ENCODE peak calls at places on chromosome 7, in six cellular contexts. One of them, this sample, is unnamed.

GRCh38 chr7:65371468-65371867 is 2.2 kb upstream of the ZNF92 start:
- DNase-seq in MM.1S: no peak
- DNase-seq in activated CD8-positive, alpha-beta memory T cell treated with anti-CD3 and anti-CD28 coated beads, Interleukin-2, amount 50 U/mL, for 4 hours: no peak
- DNase-seq in M059J: no peak
- DNase-seq in EL: no peak
- DNase-seq in T-helper 2 cell: no peak
- DNase-seq in this sample: no peak

GRCh38 chr7:155224116-155224811 is 73.4 kb upstream of the INSIG1 start:
- DNase-seq in MM.1S: no peak
- DNase-seq in activated CD8-positive, alpha-beta memory T cell treated with anti-CD3 and anti-CD28 coated beads, Interleukin-2, amount 50 U/mL, for 4 hours: no peak
- DNase-seq in M059J: no peak
- DNase-seq in EL: no peak
- DNase-seq in T-helper 2 cell: no peak
- DNase-seq in this sample: no peak

GRCh38 chr7:132733860-132734259 is 157.6 kb upstream of the PLXNA4 start:
- DNase-seq in MM.1S: no peak
- DNase-seq in activated CD8-positive, alpha-beta memory T cell treated with anti-CD3 and anti-CD28 coated beads, Interleukin-2, amount 50 U/mL, for 4 hours: no peak
- DNase-seq in M059J: no peak
- DNase-seq in EL: no peak
- DNase-seq in T-helper 2 cell: no peak
- DNase-seq in this sample: no peak

GRCh38 chr7:139914861-139915300 is 85.8 kb downstream of the TBXAS1 start:
- DNase-seq in MM.1S: no peak
- DNase-seq in activated CD8-positive, alpha-beta memory T cell treated with anti-CD3 and anti-CD28 coated beads, Interleukin-2, amount 50 U/mL, for 4 hours: no peak
- DNase-seq in M059J: peak; percentile 23
- DNase-seq in EL: peak; percentile 21
- DNase-seq in T-helper 2 cell: no peak
- DNase-seq in this sample: no peak

GRCh38 chr7:36880108-36880507 is 155.8 kb upstream of the AOAH start:
- DNase-seq in MM.1S: no peak
- DNase-seq in activated CD8-positive, alpha-beta memory T cell treated with anti-CD3 and anti-CD28 coated beads, Interleukin-2, amount 50 U/mL, for 4 hours: no peak
- DNase-seq in M059J: no peak
- DNase-seq in EL: no peak
- DNase-seq in T-helper 2 cell: no peak
- DNase-seq in this sample: no peak

GRCh38 chr7:141590666-141591065 is 39.5 kb downstream of the AGK start:
- DNase-seq in MM.1S: peak; percentile 11
- DNase-seq in activated CD8-positive, alpha-beta memory T cell treated with anti-CD3 and anti-CD28 coated beads, Interleukin-2, amount 50 U/mL, for 4 hours: no peak
- DNase-seq in M059J: no peak
- DNase-seq in EL: no peak
- DNase-seq in T-helper 2 cell: no peak
- DNase-seq in this sample: peak; percentile 18

GRCh38 chr7:150378115-150378852 is 846 bp upstream of the ZNF775 start:
- DNase-seq in MM.1S: peak; percentile 91
- DNase-seq in activated CD8-positive, alpha-beta memory T cell treated with anti-CD3 and anti-CD28 coated beads, Interleukin-2, amount 50 U/mL, for 4 hours: peak; percentile 37
- DNase-seq in M059J: peak; percentile 94
- DNase-seq in EL: peak; percentile 78
- DNase-seq in T-helper 2 cell: peak; percentile 27
- DNase-seq in this sample: peak; percentile 77

GRCh38 chr7:73970801-73971229 is 57.2 kb upstream of the ELN start:
- DNase-seq in MM.1S: no peak
- DNase-seq in activated CD8-positive, alpha-beta memory T cell treated with anti-CD3 and anti-CD28 coated beads, Interleukin-2, amount 50 U/mL, for 4 hours: no peak
- DNase-seq in M059J: no peak
- DNase-seq in EL: no peak
- DNase-seq in T-helper 2 cell: no peak
- DNase-seq in this sample: no peak

GRCh38 chr7:69934475-69934903 is 336.2 kb downstream of the AUTS2 start:
- DNase-seq in MM.1S: no peak
- DNase-seq in activated CD8-positive, alpha-beta memory T cell treated with anti-CD3 and anti-CD28 coated beads, Interleukin-2, amount 50 U/mL, for 4 hours: no peak
- DNase-seq in M059J: no peak
- DNase-seq in EL: no peak
- DNase-seq in T-helper 2 cell: no peak
- DNase-seq in this sample: no peak

GRCh38 chr7:134320201-134320600 is 3.5 kb upstream of the SLC35B4 start:
- DNase-seq in MM.1S: no peak
- DNase-seq in activated CD8-positive, alpha-beta memory T cell treated with anti-CD3 and anti-CD28 coated beads, Interleukin-2, amount 50 U/mL, for 4 hours: no peak
- DNase-seq in M059J: peak; percentile 17
- DNase-seq in EL: peak; percentile 71
- DNase-seq in T-helper 2 cell: no peak
- DNase-seq in this sample: no peak

GRCh38 chr7:99730992-99731391 is 4.0 kb downstream of the CYP3A7 start:
- DNase-seq in MM.1S: no peak
- DNase-seq in activated CD8-positive, alpha-beta memory T cell treated with anti-CD3 and anti-CD28 coated beads, Interleukin-2, amount 50 U/mL, for 4 hours: no peak
- DNase-seq in M059J: no peak
- DNase-seq in EL: no peak
- DNase-seq in T-helper 2 cell: no peak
- DNase-seq in this sample: no peak

GRCh38 chr7:54888067-54888735 is 129.2 kb upstream of the SEC61G start:
- DNase-seq in MM.1S: no peak
- DNase-seq in activated CD8-positive, alpha-beta memory T cell treated with anti-CD3 and anti-CD28 coated beads, Interleukin-2, amount 50 U/mL, for 4 hours: no peak
- DNase-seq in M059J: peak; percentile 21
- DNase-seq in EL: peak; percentile 14
- DNase-seq in T-helper 2 cell: no peak
- DNase-seq in this sample: no peak

GRCh38 chr7:76318488-76319353 is 16.2 kb downstream of the HSPB1 start:
- DNase-seq in MM.1S: peak; percentile 91
- DNase-seq in activated CD8-positive, alpha-beta memory T cell treated with anti-CD3 and anti-CD28 coated beads, Interleukin-2, amount 50 U/mL, for 4 hours: peak; percentile 62
- DNase-seq in M059J: peak; percentile 91
- DNase-seq in EL: peak; percentile 90
- DNase-seq in T-helper 2 cell: peak; percentile 58
- DNase-seq in this sample: peak; percentile 94

GRCh38 chr7:157559596-157560257 is 222.9 kb downstream of the DNAJB6 start:
- DNase-seq in MM.1S: no peak
- DNase-seq in activated CD8-positive, alpha-beta memory T cell treated with anti-CD3 and anti-CD28 coated beads, Interleukin-2, amount 50 U/mL, for 4 hours: peak; percentile 11
- DNase-seq in M059J: no peak
- DNase-seq in EL: no peak
- DNase-seq in T-helper 2 cell: no peak
- DNase-seq in this sample: no peak

GRCh38 chr7:24812313-24812945 is 55.2 kb upstream of the GSDME start:
- DNase-seq in MM.1S: peak; percentile 51
- DNase-seq in activated CD8-positive, alpha-beta memory T cell treated with anti-CD3 and anti-CD28 coated beads, Interleukin-2, amount 50 U/mL, for 4 hours: peak; percentile 44
- DNase-seq in M059J: peak; percentile 55
- DNase-seq in EL: peak; percentile 51
- DNase-seq in T-helper 2 cell: peak; percentile 26
- DNase-seq in this sample: peak; percentile 65

GRCh38 chr7:40827217-40828085 is 692.6 kb downstream of the SUGCT start:
- DNase-seq in MM.1S: no peak
- DNase-seq in activated CD8-positive, alpha-beta memory T cell treated with anti-CD3 and anti-CD28 coated beads, Interleukin-2, amount 50 U/mL, for 4 hours: no peak
- DNase-seq in M059J: peak; percentile 88
- DNase-seq in EL: peak; percentile 26
- DNase-seq in T-helper 2 cell: no peak
- DNase-seq in this sample: no peak

GRCh38 chr7:57204411-57204811 is 72.2 kb upstream of the ZNF479 start:
- DNase-seq in MM.1S: no peak
- DNase-seq in activated CD8-positive, alpha-beta memory T cell treated with anti-CD3 and anti-CD28 coated beads, Interleukin-2, amount 50 U/mL, for 4 hours: no peak
- DNase-seq in M059J: no peak
- DNase-seq in EL: no peak
- DNase-seq in T-helper 2 cell: no peak
- DNase-seq in this sample: no peak

GRCh38 chr7:21603972-21604749 is 61.3 kb downstream of the DNAH11 start:
- DNase-seq in MM.1S: no peak
- DNase-seq in activated CD8-positive, alpha-beta memory T cell treated with anti-CD3 and anti-CD28 coated beads, Interleukin-2, amount 50 U/mL, for 4 hours: no peak
- DNase-seq in M059J: peak; percentile 21
- DNase-seq in EL: peak; percentile 12
- DNase-seq in T-helper 2 cell: no peak
- DNase-seq in this sample: peak; percentile 46

GRCh38 chr7:44618754-44619153 is 12.3 kb downstream of the OGDH start:
- DNase-seq in MM.1S: no peak
- DNase-seq in activated CD8-positive, alpha-beta memory T cell treated with anti-CD3 and anti-CD28 coated beads, Interleukin-2, amount 50 U/mL, for 4 hours: no peak
- DNase-seq in M059J: no peak
- DNase-seq in EL: no peak
- DNase-seq in T-helper 2 cell: no peak
- DNase-seq in this sample: peak; percentile 60

GRCh38 chr7:129072410-129073063 is 17.6 kb upstream of the TNPO3 start:
- DNase-seq in MM.1S: peak; percentile 75
- DNase-seq in activated CD8-positive, alpha-beta memory T cell treated with anti-CD3 and anti-CD28 coated beads, Interleukin-2, amount 50 U/mL, for 4 hours: no peak
- DNase-seq in M059J: no peak
- DNase-seq in EL: no peak
- DNase-seq in T-helper 2 cell: no peak
- DNase-seq in this sample: peak; percentile 75

GRCh38 chr7:88111136-88111748 is 108.6 kb downstream of the SRI start:
- DNase-seq in MM.1S: peak; percentile 42
- DNase-seq in activated CD8-positive, alpha-beta memory T cell treated with anti-CD3 and anti-CD28 coated beads, Interleukin-2, amount 50 U/mL, for 4 hours: no peak
- DNase-seq in M059J: peak; percentile 42
- DNase-seq in EL: peak; percentile 36
- DNase-seq in T-helper 2 cell: no peak
- DNase-seq in this sample: peak; percentile 63

GRCh38 chr7:31069880-31070555 is 17.9 kb downstream of the ADCYAP1R1 start:
- DNase-seq in MM.1S: no peak
- DNase-seq in activated CD8-positive, alpha-beta memory T cell treated with anti-CD3 and anti-CD28 coated beads, Interleukin-2, amount 50 U/mL, for 4 hours: no peak
- DNase-seq in M059J: no peak
- DNase-seq in EL: no peak
- DNase-seq in T-helper 2 cell: no peak
- DNase-seq in this sample: no peak

GRCh38 chr7:140200102-140200989 is 23.6 kb upstream of the KDM7A start:
- DNase-seq in MM.1S: no peak
- DNase-seq in activated CD8-positive, alpha-beta memory T cell treated with anti-CD3 and anti-CD28 coated beads, Interleukin-2, amount 50 U/mL, for 4 hours: no peak
- DNase-seq in M059J: no peak
- DNase-seq in EL: peak; percentile 16
- DNase-seq in T-helper 2 cell: no peak
- DNase-seq in this sample: no peak

GRCh38 chr7:18894155-18894554 is 223.3 kb downstream of the TWIST1 start:
- DNase-seq in MM.1S: no peak
- DNase-seq in activated CD8-positive, alpha-beta memory T cell treated with anti-CD3 and anti-CD28 coated beads, Interleukin-2, amount 50 U/mL, for 4 hours: no peak
- DNase-seq in M059J: peak; percentile 24
- DNase-seq in EL: no peak
- DNase-seq in T-helper 2 cell: no peak
- DNase-seq in this sample: no peak

GRCh38 chr7:116439856-116440549 is 59.5 kb upstream of the CAV2 start:
- DNase-seq in MM.1S: no peak
- DNase-seq in activated CD8-positive, alpha-beta memory T cell treated with anti-CD3 and anti-CD28 coated beads, Interleukin-2, amount 50 U/mL, for 4 hours: no peak
- DNase-seq in M059J: no peak
- DNase-seq in EL: no peak
- DNase-seq in T-helper 2 cell: no peak
- DNase-seq in this sample: no peak

GRCh38 chr7:72706521-72706920 is 121.5 kb downstream of the TYW1B start:
- DNase-seq in MM.1S: no peak
- DNase-seq in activated CD8-positive, alpha-beta memory T cell treated with anti-CD3 and anti-CD28 coated beads, Interleukin-2, amount 50 U/mL, for 4 hours: no peak
- DNase-seq in M059J: peak; percentile 58
- DNase-seq in EL: peak; percentile 7
- DNase-seq in T-helper 2 cell: no peak
- DNase-seq in this sample: no peak

GRCh38 chr7:32069251-32069650 is 956 bp downstream of the PDE1C start:
- DNase-seq in MM.1S: no peak
- DNase-seq in activated CD8-positive, alpha-beta memory T cell treated with anti-CD3 and anti-CD28 coated beads, Interleukin-2, amount 50 U/mL, for 4 hours: no peak
- DNase-seq in M059J: peak; percentile 70
- DNase-seq in EL: peak; percentile 51
- DNase-seq in T-helper 2 cell: no peak
- DNase-seq in this sample: no peak

GRCh38 chr7:113548561-113548960 is 370.2 kb downstream of the PPP1R3A start:
- DNase-seq in MM.1S: no peak
- DNase-seq in activated CD8-positive, alpha-beta memory T cell treated with anti-CD3 and anti-CD28 coated beads, Interleukin-2, amount 50 U/mL, for 4 hours: no peak
- DNase-seq in M059J: peak; percentile 0
- DNase-seq in EL: no peak
- DNase-seq in T-helper 2 cell: no peak
- DNase-seq in this sample: peak; percentile 29

GRCh38 chr7:127819975-127820778 is 168.2 kb downstream of the SND1 start:
- DNase-seq in MM.1S: no peak
- DNase-seq in activated CD8-positive, alpha-beta memory T cell treated with anti-CD3 and anti-CD28 coated beads, Interleukin-2, amount 50 U/mL, for 4 hours: no peak
- DNase-seq in M059J: peak; percentile 85
- DNase-seq in EL: peak; percentile 58
- DNase-seq in T-helper 2 cell: no peak
- DNase-seq in this sample: peak; percentile 25

GRCh38 chr7:137953692-137954470 is 48.0 kb downstream of the CREB3L2 start:
- DNase-seq in MM.1S: no peak
- DNase-seq in activated CD8-positive, alpha-beta memory T cell treated with anti-CD3 and anti-CD28 coated beads, Interleukin-2, amount 50 U/mL, for 4 hours: no peak
- DNase-seq in M059J: peak; percentile 96
- DNase-seq in EL: peak; percentile 72
- DNase-seq in T-helper 2 cell: no peak
- DNase-seq in this sample: peak; percentile 34

GRCh38 chr7:43318188-43318587 is 205.7 kb downstream of the HECW1 start:
- DNase-seq in MM.1S: no peak
- DNase-seq in activated CD8-positive, alpha-beta memory T cell treated with anti-CD3 and anti-CD28 coated beads, Interleukin-2, amount 50 U/mL, for 4 hours: no peak
- DNase-seq in M059J: no peak
- DNase-seq in EL: no peak
- DNase-seq in T-helper 2 cell: no peak
- DNase-seq in this sample: no peak

GRCh38 chr7:117143580-117143979 is 179.3 kb downstream of the WNT2 start:
- DNase-seq in MM.1S: no peak
- DNase-seq in activated CD8-positive, alpha-beta memory T cell treated with anti-CD3 and anti-CD28 coated beads, Interleukin-2, amount 50 U/mL, for 4 hours: no peak
- DNase-seq in M059J: peak; percentile 70
- DNase-seq in EL: peak; percentile 30
- DNase-seq in T-helper 2 cell: no peak
- DNase-seq in this sample: no peak

GRCh38 chr7:35596061-35596460 is 98.9 kb downstream of the HERPUD2 start:
- DNase-seq in MM.1S: no peak
- DNase-seq in activated CD8-positive, alpha-beta memory T cell treated with anti-CD3 and anti-CD28 coated beads, Interleukin-2, amount 50 U/mL, for 4 hours: no peak
- DNase-seq in M059J: peak; percentile 39
- DNase-seq in EL: peak; percentile 60
- DNase-seq in T-helper 2 cell: no peak
- DNase-seq in this sample: no peak

GRCh38 chr7:40916811-40917210 is 782.0 kb downstream of the SUGCT start:
- DNase-seq in MM.1S: no peak
- DNase-seq in activated CD8-positive, alpha-beta memory T cell treated with anti-CD3 and anti-CD28 coated beads, Interleukin-2, amount 50 U/mL, for 4 hours: no peak
- DNase-seq in M059J: no peak
- DNase-seq in EL: no peak
- DNase-seq in T-helper 2 cell: no peak
- DNase-seq in this sample: no peak

This sample was measured in GM12865.